ENCODE peak calls at places on chromosomes 4 and X, in ten cellular contexts. Q is activated CD8-positive, alpha-beta memory T cell treated with anti-CD3 and anti-CD28 coated beads, Interleukin-2, amount 50 U/mL, for 48 hours; M is retina; U is CD8-positive, alpha-beta T cell; H is stimulated activated CD4-positive, alpha-beta T cell treated with anti-CD3 and anti-CD28 coated beads, Interleukin-2, amount 100 ng/mL, for 48 hours; G is BJ; J is NCI-H524; F is dorsolateral prefrontal cortex; L is AG08396; A is head of caudate nucleus. I is an unnamed sample.

GRCh38 chr4:826508-827208 is 729 bp upstream of the CPLX1 start:
- DNase-seq in U (no peak), M (peak; percentile 69), Q (no peak), H (no peak), J (no peak), A (no peak), G (no peak), F (no peak), L (no peak), I (no peak)

GRCh38 chrX:136203438-136203837 is 47.8 kb downstream of the MAP7D3 start:
- DNase-seq in L (no peak), M (no peak), Q (no peak), F (no peak), J (no peak), U (no peak), H (no peak), A (no peak), G (no peak), I (no peak)

GRCh38 chr4:153748378-153748777 is 11.4 kb downstream of the RNF175 start:
- DNase-seq in G (peak; percentile 29), U (no peak), F (no peak), J (no peak), M (no peak), Q (no peak), A (no peak), L (peak; percentile 43), H (no peak), I (no peak)

GRCh38 chr4:103996637-103997036 is 276.9 kb upstream of the TACR3 start:
- DNase-seq in A (no peak), M (peak; percentile 49), J (peak; percentile 39), F (peak; percentile 32), G (no peak), U (no peak), Q (no peak), L (peak; percentile 4), H (no peak), I (no peak)

GRCh38 chr4:174714393-174715211 is 114.4 kb downstream of the GLRA3 start:
- DNase-seq in H (no peak), G (no peak), A (no peak), M (no peak), J (peak; percentile 28), U (no peak), Q (no peak), L (peak; percentile 20), F (no peak), I (no peak)

GRCh38 chrX:131828482-131828881 is 194.6 kb upstream of the STK26 start:
- DNase-seq in J (peak; percentile 51), Q (no peak), G (no peak), L (no peak), F (no peak), A (no peak), H (no peak), M (no peak), U (no peak), I (no peak)

GRCh38 chr4:41622816-41623215 is 84.9 kb downstream of the LIMCH1 start:
- DNase-seq in F (peak; percentile 82), J (no peak), A (peak; percentile 37), U (no peak), G (no peak), H (no peak), M (no peak), Q (no peak), L (no peak), I (no peak)

GRCh38 chrX:150649096-150649870 is 43.9 kb upstream of the MTMR1 start:
- DNase-seq in F (peak; percentile 30), H (no peak), L (peak; percentile 5), Q (no peak), U (no peak), G (peak; percentile 31), A (no peak), M (no peak), J (no peak), I (peak; percentile 37)

GRCh38 chrX:150364347-150365050 is 1.4 kb downstream of the MAMLD1 start:
- DNase-seq in Q (peak; percentile 58), A (peak; percentile 31), M (peak; percentile 78), L (peak; percentile 22), F (no peak), J (peak; percentile 59), U (no peak), H (peak; percentile 1), G (no peak), I (no peak)

GRCh38 chrX:130039847-130040246 is 57.4 kb downstream of the BCORL1 start:
- DNase-seq in G (no peak), J (no peak), Q (no peak), M (no peak), L (no peak), U (no peak), A (no peak), H (no peak), F (no peak), I (no peak)

GRCh38 chr4:122710434-122711308 is 21.8 kb upstream of the BBS12 start:
- DNase-seq in L (no peak), U (no peak), H (no peak), A (no peak), F (no peak), G (no peak), Q (no peak), M (no peak), J (peak; percentile 16), I (no peak)

I was measured in uterus.